ENCODE peak calls at places on chromosomes 5 and 9, in five cellular contexts. T, W, Z, C and M are unnamed samples.

GRCh38 chr9:104912606-104913005 is 15.3 kb downstream of the ABCA1 start:
- DNase-seq in T (no peak), W (no peak), Z (no peak), C (no peak), M (no peak)

GRCh38 chr9:135240871-135241311 is 153.4 kb downstream of the OLFM1 start:
- DNase-seq in T (no peak), W (no peak), Z (no peak), C (no peak), M (no peak)

GRCh38 chr5:6545770-6546690 is 86.8 kb downstream of the NSUN2 start:
- DNase-seq in T (no peak), W (peak), Z (no peak), C (no peak), M (peak)

GRCh38 chr5:131392461-131393095 is 128.7 kb downstream of the CDC42SE2 start:
- DNase-seq in T (no peak), W (no peak), Z (no peak), C (no peak), M (no peak)

GRCh38 chr5:31531543-31531887 is 378 bp downstream of the DROSHA start:
- DNase-seq in T (no peak), W (no peak), Z (peak), C (peak), M (no peak)

GRCh38 chr5:32710335-32710858 is 724 bp upstream of the NPR3 start:
- DNase-seq in T (no peak), W (no peak), Z (peak), C (no peak), M (no peak)

GRCh38 chr5:5979761-5980570 is 398.4 kb downstream of the MED10 start:
- DNase-seq in T (no peak), W (no peak), Z (no peak), C (no peak), M (no peak)

GRCh38 chr5:31767335-31768031 is 128.6 kb downstream of the PDZD2 start:
- DNase-seq in T (no peak), W (no peak), Z (no peak), C (no peak), M (no peak)

GRCh38 chr5:171093598-171093997 is 215.4 kb upstream of the TLX3 start:
- DNase-seq in T (no peak), W (no peak), Z (peak), C (no peak), M (no peak)

GRCh38 chr9:104986096-104986495 is 58.1 kb upstream of the ABCA1 start:
- DNase-seq in T (no peak), W (no peak), Z (no peak), C (no peak), M (no peak)